ENCODE peak calls at places on chromosomes 3 and 15, in ten cellular contexts. B is stomach; V is IMR-90; H is fibroblast of lung; Q is adrenal gland; M is sigmoid colon; Z is cardiac muscle cell; A is ovary; L is colonic mucosa; E is CD8-positive, alpha-beta T cell. P is an unnamed sample.
A peak's percentile ranks its signal among the peaks of the same experiment; 100 is the strongest.

GRCh38 chr3:85571835-85572234 is 613.0 kb downstream of the CADM2 start:
- DNase-seq in B (no peak), H (peak; percentile 59), L (no peak), V (no peak), Z (peak; percentile 31), A (no peak), Q (no peak), E (no peak), M (no peak), P (peak; percentile 31)

GRCh38 chr15:42994546-42994945 is 74.0 kb upstream of the TTBK2 start:
- DNase-seq in L (no peak), V (peak; percentile 67), Z (peak; percentile 60), A (no peak), B (no peak), Q (no peak), H (peak; percentile 7), M (no peak), E (no peak), P (peak; percentile 61)

GRCh38 chr15:60299452-60300047 is 98.2 kb downstream of the ANXA2 start:
- DNase-seq in Q (no peak), Z (peak; percentile 34), B (peak; percentile 48), A (peak; percentile 15), H (peak; percentile 5), E (no peak), V (no peak), L (peak; percentile 26), M (no peak), P (peak; percentile 23)

GRCh38 chr15:36622247-36622795 is 42.9 kb downstream of the CDIN1 start:
- DNase-seq in Z (no peak), H (no peak), M (no peak), B (no peak), A (no peak), E (no peak), Q (no peak), V (no peak), L (no peak), P (no peak)

GRCh38 chr15:84988909-84989644 is 7.4 kb downstream of the PDE8A start:
- DNase-seq in M (no peak), E (no peak), H (no peak), V (no peak), L (no peak), Z (no peak), B (no peak), A (no peak), Q (no peak), P (no peak)

GRCh38 chr3:87145553-87145952 is 81.6 kb upstream of the CHMP2B start:
- DNase-seq in E (no peak), Q (no peak), V (peak; percentile 45), A (no peak), M (no peak), B (no peak), Z (peak; percentile 37), H (peak; percentile 7), L (no peak), P (no peak)

GRCh38 chr15:73822998-73823397 is 50.4 kb upstream of the TBC1D21 start:
- DNase-seq in E (no peak), Q (no peak), Z (peak; percentile 61), V (peak; percentile 43), B (no peak), A (no peak), M (no peak), L (no peak), H (peak; percentile 28), P (peak; percentile 17)

GRCh38 chr3:127984241-127984975 is 67.8 kb upstream of the SEC61A1 start:
- DNase-seq in L (no peak), A (no peak), H (no peak), M (no peak), Q (no peak), E (no peak), V (peak; percentile 21), B (no peak), Z (no peak), P (peak; percentile 20)

GRCh38 chr3:126146525-126147146 is 33.8 kb downstream of the ALDH1L1 start:
- DNase-seq in E (no peak), M (peak; percentile 56), H (no peak), Z (no peak), B (no peak), V (no peak), L (peak; percentile 8), A (no peak), Q (peak; percentile 12), P (no peak)

GRCh38 chr3:43624619-43625305 is 3.0 kb upstream of the ANO10 start:
- DNase-seq in Q (no peak), L (no peak), E (no peak), Z (no peak), H (no peak), V (no peak), B (no peak), M (no peak), A (no peak), P (no peak)

GRCh38 chr3:172034786-172035685 is 4.3 kb upstream of the FNDC3B start:
- DNase-seq in H (no peak), E (no peak), V (peak; percentile 33), B (no peak), Z (peak; percentile 41), M (no peak), A (no peak), L (peak; percentile 62), Q (no peak), P (no peak)

GRCh38 chr3:53845103-53845880 is 927 bp downstream of the CHDH start:
- DNase-seq in B (peak; percentile 71), M (peak; percentile 75), Q (peak; percentile 78), Z (peak; percentile 40), L (peak; percentile 69), A (peak; percentile 61), H (peak; percentile 39), V (peak; percentile 13), E (no peak), P (peak; percentile 29)

DNA sequence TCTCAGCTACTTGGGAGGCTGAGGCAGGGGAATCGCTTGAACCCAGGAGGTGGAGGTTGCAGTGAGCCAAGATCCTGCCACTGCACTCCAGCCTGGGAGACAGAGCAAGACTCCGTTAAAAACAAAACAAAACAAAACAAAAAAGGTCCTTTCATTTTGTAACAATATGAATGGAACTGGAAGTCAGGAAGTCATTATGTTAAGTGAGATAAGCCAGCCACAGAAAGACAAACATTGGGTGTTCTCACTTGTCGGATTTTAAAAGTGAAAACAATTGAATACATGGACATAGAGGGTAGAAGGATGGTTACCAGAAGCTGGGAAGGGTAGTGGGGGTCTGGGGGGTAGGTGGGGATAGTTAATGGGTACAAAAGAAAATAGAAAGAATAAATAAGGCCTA is 12.5 kb upstream of the B3GALNT1 start:
- DNase-seq in H (no peak), Q (no peak), Z (no peak), L (no peak), E (no peak), V (no peak), A (no peak), M (no peak), B (no peak), P (no peak)
- H3K27me3 ChIP-seq in H (no peaks in the 10 kb centered on the region), Q (no peaks in the 10 kb centered on the region), Z (no peaks in the 10 kb centered on the region), L (no peaks in the 10 kb centered on the region), E (no peaks in the 10 kb centered on the region), V (no peaks in the 10 kb centered on the region), A (no peaks in the 10 kb centered on the region), M (no peaks in the 10 kb centered on the region), B (no peaks in the 10 kb centered on the region), P (no peaks in the 10 kb centered on the region)

GRCh38 chr15:88256261-88257230 is at the start of gene NTRK3:
- DNase-seq in Q (no peak), Z (peak; percentile 57), H (peak; percentile 4), E (no peak), M (no peak), B (no peak), A (no peak), V (no peak), L (no peak), P (peak; percentile 37)

GRCh38 chr15:88258021-88258641 is 1.6 kb upstream of the NTRK3 start:
- DNase-seq in A (no peak), Z (peak; percentile 21), Q (no peak), E (no peak), V (no peak), B (no peak), M (no peak), L (no peak), H (no peak), P (no peak)

GRCh38 chr15:88255109-88255495 is 1.4 kb downstream of the NTRK3 start:
- DNase-seq in E (no peak), Q (no peak), B (no peak), H (no peak), M (no peak), V (no peak), A (no peak), L (no peak), Z (no peak), P (no peak)

GRCh38 chr15:88257311-88257901 is 867 bp upstream of the NTRK3 start:
- DNase-seq in A (no peak), L (no peak), E (no peak), Q (no peak), M (no peak), V (no peak), B (no peak), Z (no peak), H (no peak), P (no peak)

GRCh38 chr15:88255496-88256171 is 905 bp downstream of the NTRK3 start:
- DNase-seq in M (no peak), E (no peak), Q (no peak), V (peak; percentile 20), L (no peak), H (peak; percentile 14), Z (peak; percentile 58), A (peak; percentile 8), B (no peak), P (peak; percentile 66)
- H3K27me3 ChIP-seq in M (peaks cover 61% of the 10 kb centered on the region), E (peaks cover 6% of the 10 kb centered on the region), Q (peaks cover 52% of the 10 kb centered on the region), V (peaks cover 43% of the 10 kb centered on the region), L (peaks cover 46% of the 10 kb centered on the region), H (peaks cover 31% of the 10 kb centered on the region), Z (peaks cover 71% of the 10 kb centered on the region), A (no peaks in the 10 kb centered on the region), B (peaks cover 64% of the 10 kb centered on the region), P (peaks cover 24% of the 10 kb centered on the region)

GRCh38 chr3:194160158-194160557 is 24.2 kb downstream of the HES1 start:
- DNase-seq in Q (no peak), M (no peak), Z (no peak), V (no peak), L (no peak), B (no peak), H (no peak), A (no peak), E (no peak), P (no peak)
- H3K27me3 ChIP-seq in Q (no peaks in the 10 kb centered on the region), M (no peaks in the 10 kb centered on the region), Z (no peaks in the 10 kb centered on the region), V (peaks cover 57% of the 10 kb centered on the region), L (no peaks in the 10 kb centered on the region), B (no peaks in the 10 kb centered on the region), H (peaks cover 10% of the 10 kb centered on the region), A (no peaks in the 10 kb centered on the region), E (no peaks in the 10 kb centered on the region), P (peaks cover 58% of the 10 kb centered on the region)

GRCh38 chr15:61639491-61639890 is 410.4 kb upstream of the RORA start:
- DNase-seq in V (no peak), M (no peak), E (no peak), H (no peak), L (no peak), Q (no peak), A (no peak), B (no peak), Z (no peak), P (no peak)

GRCh38 chr15:61644550-61644949 is 415.4 kb upstream of the RORA start:
- DNase-seq in A (no peak), Z (peak; percentile 9), V (no peak), B (no peak), L (no peak), E (no peak), H (peak; percentile 47), M (no peak), Q (no peak), P (no peak)

GRCh38 chr15:61640751-61641150 is 411.6 kb upstream of the RORA start:
- DNase-seq in A (no peak), E (no peak), M (no peak), V (no peak), H (no peak), L (no peak), Q (no peak), Z (no peak), B (no peak), P (no peak)

GRCh38 chr15:61641645-61642044 is 412.5 kb upstream of the RORA start:
- DNase-seq in E (no peak), V (no peak), H (no peak), Q (no peak), Z (no peak), L (no peak), M (no peak), A (no peak), B (no peak), P (no peak)
- H3K27me3 ChIP-seq in E (peaks cover 4% of the 10 kb centered on the region), V (no peaks in the 10 kb centered on the region), H (no peaks in the 10 kb centered on the region), Q (no peaks in the 10 kb centered on the region), Z (no peaks in the 10 kb centered on the region), L (no peaks in the 10 kb centered on the region), M (no peaks in the 10 kb centered on the region), A (no peaks in the 10 kb centered on the region), B (no peaks in the 10 kb centered on the region), P (no peaks in the 10 kb centered on the region)